ENCODE peak calls at places on chromosome 3, in eight cellular contexts. X is occipital lobe; J is stimulated activated CD8-positive, alpha-beta memory T cell treated with anti-CD3 and anti-CD28 coated beads, Interleukin-15, amount 100 ng/mL, for 48 hours; B is putamen; H is activated CD4-positive, alpha-beta T cell treated with anti-CD3 and anti-CD28 coated beads, Interleukin-2, amount 50 U/mL, for 24 hours; Q is GM18507; F is GM23248; D is NCI-H1092 treated with DMSO at 0.1 percent for 48 hours. V is an unnamed sample.

GRCh38 chr3:128707935-128708494 is 18.0 kb upstream of the RAB7A start:
- DNase-seq in X (no peak), J (no peak), B (no peak), H (no peak), Q (no peak), F (no peak), D (no peak), V (no peak)

GRCh38 chr3:26064297-26064696 is 274.4 kb downstream of the OXSM start:
- DNase-seq in X (no peak), J (no peak), B (no peak), H (no peak), Q (no peak), F (no peak), D (no peak), V (no peak)

GRCh38 chr3:184568918-184569829 is 7.6 kb downstream of the EPHB3 start:
- DNase-seq in X (peak), J (no peak), B (peak), H (no peak), Q (no peak), F (peak), D (peak), V (peak)

GRCh38 chr3:2921903-2922302 is 188.3 kb downstream of the IL5RA start:
- DNase-seq in X (no peak), J (no peak), B (no peak), H (no peak), Q (no peak), F (peak), D (peak), V (no peak)

GRCh38 chr3:172516318-172517214 is 6.7 kb downstream of the TNFSF10 start:
- DNase-seq in X (no peak), J (no peak), B (no peak), H (no peak), Q (no peak), F (peak), D (no peak), V (no peak)

GRCh38 chr3:191119415-191120295 is 79.4 kb upstream of the OSTN start:
- DNase-seq in X (no peak), J (no peak), B (no peak), H (no peak), Q (no peak), F (no peak), D (no peak), V (no peak)

GRCh38 chr3:55408193-55408826 is 78.8 kb downstream of the WNT5A start:
- DNase-seq in X (no peak), J (no peak), B (no peak), H (no peak), Q (no peak), F (no peak), D (no peak), V (no peak)

GRCh38 chr3:190589326-190589725 is 75.4 kb downstream of the IL1RAP start:
- DNase-seq in X (no peak), J (no peak), B (peak), H (no peak), Q (no peak), F (no peak), D (no peak), V (no peak)

GRCh38 chr3:55333923-55334322 is 153.2 kb downstream of the WNT5A start:
- DNase-seq in X (no peak), J (no peak), B (no peak), H (no peak), Q (no peak), F (peak), D (no peak), V (no peak)

GRCh38 chr3:194259982-194260856 is 90.9 kb downstream of the CPN2 start:
- DNase-seq in X (no peak), J (no peak), B (no peak), H (no peak), Q (no peak), F (peak), D (no peak), V (no peak)

GRCh38 chr3:35422826-35423601 is 216.3 kb upstream of the ARPP21 start:
- DNase-seq in X (no peak), J (no peak), B (no peak), H (no peak), Q (no peak), F (no peak), D (no peak), V (no peak)

GRCh38 chr3:111509308-111509707 is 32.7 kb upstream of the CD96 start:
- DNase-seq in X (no peak), J (no peak), B (no peak), H (no peak), Q (no peak), F (no peak), D (no peak), V (no peak)

GRCh38 chr3:23668430-23668904 is 137.3 kb upstream of the UBE2E1 start:
- DNase-seq in X (no peak), J (no peak), B (no peak), H (no peak), Q (no peak), F (peak), D (no peak), V (no peak)

GRCh38 chr3:141280086-141280485 is 48.5 kb downstream of the PXYLP1 start:
- DNase-seq in X (no peak), J (no peak), B (no peak), H (no peak), Q (no peak), F (peak), D (no peak), V (no peak)

GRCh38 chr3:102165367-102165766 is 269.4 kb upstream of the ZPLD1 start:
- DNase-seq in X (no peak), J (no peak), B (no peak), H (no peak), Q (no peak), F (peak), D (no peak), V (no peak)

GRCh38 chr3:26236991-26237682 is 385.4 kb upstream of the LRRC3B start:
- DNase-seq in X (no peak), J (no peak), B (peak), H (no peak), Q (no peak), F (no peak), D (no peak), V (no peak)

GRCh38 chr3:130850044-130850797 is 43.7 kb upstream of the ATP2C1 start:
- DNase-seq in X (peak), J (peak), B (peak), H (peak), Q (peak), F (peak), D (peak), V (no peak)

GRCh38 chr3:58190291-58190690 is 20.5 kb downstream of the DNASE1L3 start:
- DNase-seq in X (no peak), J (no peak), B (no peak), H (no peak), Q (no peak), F (no peak), D (no peak), V (no peak)

GRCh38 chr3:132641837-132642538 is 17.6 kb downstream of the ACAD11 start:
- DNase-seq in X (no peak), J (no peak), B (peak), H (no peak), Q (peak), F (peak), D (peak), V (no peak)

GRCh38 chr3:157086053-157086761 is 73.7 kb downstream of the CCNL1 start:
- DNase-seq in X (no peak), J (no peak), B (peak), H (no peak), Q (no peak), F (no peak), D (no peak), V (no peak)

GRCh38 chr3:48399387-48400172 is 27.6 kb downstream of the FBXW12 start:
- DNase-seq in X (no peak), J (no peak), B (no peak), H (no peak), Q (no peak), F (no peak), D (no peak), V (peak)

GRCh38 chr3:99012051-99012450 is 110.6 kb upstream of the DCBLD2 start:
- DNase-seq in X (no peak), J (no peak), B (no peak), H (no peak), Q (no peak), F (peak), D (no peak), V (no peak)

GRCh38 chr3:65402597-65402996 is 636.1 kb downstream of the MAGI1 start:
- DNase-seq in X (peak), J (no peak), B (peak), H (no peak), Q (no peak), F (peak), D (no peak), V (peak)

GRCh38 chr3:52227766-52228165 is 2.3 kb upstream of the TLR9 start:
- DNase-seq in X (no peak), J (no peak), B (no peak), H (no peak), Q (no peak), F (no peak), D (no peak), V (no peak)

GRCh38 chr3:10981961-10982360 is 10.6 kb upstream of the SLC6A1 start:
- DNase-seq in X (no peak), J (no peak), B (no peak), H (no peak), Q (no peak), F (peak), D (no peak), V (no peak)

GRCh38 chr3:115325539-115325938 is 178.5 kb upstream of the ZBTB20 start:
- DNase-seq in X (no peak), J (no peak), B (no peak), H (no peak), Q (no peak), F (peak), D (no peak), V (no peak)

GRCh38 chr3:64151335-64151871 is 73.9 kb downstream of the PRICKLE2 start:
- DNase-seq in X (no peak), J (no peak), B (no peak), H (no peak), Q (no peak), F (no peak), D (no peak), V (no peak)

GRCh38 chr3:30644615-30645014 is 38.2 kb downstream of the TGFBR2 start:
- DNase-seq in X (no peak), J (no peak), B (no peak), H (peak), Q (no peak), F (peak), D (no peak), V (no peak)

GRCh38 chr3:150243466-150243865 is 164.6 kb upstream of the TSC22D2 start:
- DNase-seq in X (no peak), J (no peak), B (no peak), H (no peak), Q (no peak), F (no peak), D (no peak), V (no peak)

GRCh38 chr3:53198256-53198977 is 37.4 kb downstream of the PRKCD start:
- DNase-seq in X (no peak), J (no peak), B (no peak), H (no peak), Q (no peak), F (no peak), D (no peak), V (peak)

GRCh38 chr3:160754371-160754854 is 1.6 kb upstream of the PPM1L start:
- DNase-seq in X (no peak), J (no peak), B (peak), H (peak), Q (no peak), F (peak), D (peak), V (peak)

GRCh38 chr3:16067837-16068471 is 106.5 kb upstream of the GALNT15 start:
- DNase-seq in X (no peak), J (no peak), B (no peak), H (no peak), Q (no peak), F (peak), D (no peak), V (no peak)